ENCODE peak calls at places on chromosomes 6 and 20, in seven cellular contexts. G is esophagus muscularis mucosa, O is left lung, Y is A549, W is hepatocyte, N is body of pancreas, Q is H9. T is an unnamed sample. For H3K4me1, the result is how much of the 10 kb centered on the place peaks cover.

GRCh38 chr6:62429781-62430180 is 143.8 kb upstream of the KHDRBS2 start:
- DNase-seq in G (no peak), O (no peak), Y (no peak), W (no peak), N (no peak), Q (no peak), T (no peak)

GRCh38 chr6:132731086-132731485 is 17.2 kb upstream of the VNN1 start:
- DNase-seq in G (no peak), O (no peak), Y (no peak), W (no peak), N (no peak), Q (no peak), T (no peak)

GRCh38 chr20:44095831-44096230 is 91.2 kb downstream of the JPH2 start:
- DNase-seq in G (no peak), O (no peak), Y (no peak), W (no peak), N (no peak), Q (no peak), T (no peak)

GRCh38 chr6:15038013-15038791 is 207.7 kb upstream of the JARID2 start:
- DNase-seq in G (no peak), O (no peak), Y (no peak), W (no peak), N (no peak), Q (peak), T (no peak)

GRCh38 chr6:68196645-68197044 is 438.4 kb upstream of the ADGRB3 start:
- DNase-seq in G (no peak), O (no peak), Y (peak), W (no peak), N (no peak), Q (no peak), T (no peak)

GRCh38 chr6:44696099-44696498 is 308.6 kb downstream of the CDC5L start:
- DNase-seq in G (no peak), O (no peak), Y (no peak), W (no peak), N (no peak), Q (peak), T (no peak)

GRCh38 chr20:23106271-23106851 is 20.2 kb upstream of the CD93 start:
- DNase-seq in G (no peak), O (no peak), Y (no peak), W (no peak), N (no peak), Q (no peak), T (peak)

GRCh38 chr20:35828434-35828833 is 56.6 kb downstream of the PHF20 start:
- DNase-seq in G (no peak), O (no peak), Y (no peak), W (peak), N (no peak), Q (no peak), T (no peak)

GRCh38 chr20:43507150-43508080 is at the start of gene L3MBTL1:
- DNase-seq in G (no peak), O (peak), Y (peak), W (peak), N (peak), Q (peak), T (peak)

GRCh38 chr6:136959471-136959891 is 37.4 kb downstream of the SLC35D3 start:
- DNase-seq in G (no peak), O (no peak), Y (no peak), W (peak), N (no peak), Q (peak), T (peak)

GRCh38 chr20:14055127-14055742 is 59.9 kb downstream of the MACROD2 start:
- DNase-seq in G (no peak), O (no peak), Y (peak), W (peak), N (no peak), Q (no peak), T (no peak)

GRCh38 chr6:154962751-154963150 is 32.4 kb upstream of the TIAM2 start:
- DNase-seq in G (no peak), O (peak), Y (peak), W (peak), N (no peak), Q (no peak), T (no peak)

GRCh38 chr20:56689318-56689717 is 60.2 kb downstream of the TFAP2C start:
- DNase-seq in G (no peak), O (peak), Y (no peak), W (no peak), N (no peak), Q (no peak), T (no peak)

GRCh38 chr6:132054525-132054924 is 103.4 kb upstream of the CCN2 start:
- DNase-seq in G (no peak), O (no peak), Y (no peak), W (no peak), N (no peak), Q (no peak), T (no peak)

GRCh38 chr20:33811763-33812672 is 870 bp downstream of the CHMP4B start:
- DNase-seq in G (no peak), O (peak), Y (peak), W (peak), N (peak), Q (no peak), T (peak)

GRCh38 chr6:169791721-169792131 is 40.3 kb downstream of the ERMARD start:
- DNase-seq in G (peak), O (no peak), Y (no peak), W (no peak), N (no peak), Q (peak), T (peak)

GRCh38 chr20:16475225-16475624 is 98.0 kb downstream of the KIF16B start:
- DNase-seq in G (no peak), O (no peak), Y (peak), W (peak), N (no peak), Q (no peak), T (no peak)

GRCh38 chr6:160733045-160733646 is 31.1 kb downstream of the PLG start:
- DNase-seq in G (no peak), O (no peak), Y (peak), W (peak), N (peak), Q (peak), T (no peak)

GRCh38 chr6:108127826-108128225 is 38.0 kb upstream of the NR2E1 start:
- DNase-seq in G (no peak), O (no peak), Y (peak), W (peak), N (peak), Q (no peak), T (no peak)
- H3K27ac ChIP-seq in G (no peak), O (no peak), Y (peak), W (peak), N (peak), Q (no peak), T (no peak)

GRCh38 chr6:156697224-156697623 is 80.0 kb upstream of the ARID1B start:
- DNase-seq in G (no peak), O (no peak), Y (no peak), W (no peak), N (no peak), Q (no peak), T (no peak)

GRCh38 chr6:156699017-156699421 is 78.2 kb upstream of the ARID1B start:
- DNase-seq in G (no peak), O (no peak), Y (peak), W (no peak), N (no peak), Q (no peak), T (no peak)

GRCh38 chr6:156700440-156701057 is 76.6 kb upstream of the ARID1B start:
- DNase-seq in G (no peak), O (no peak), Y (no peak), W (no peak), N (no peak), Q (no peak), T (no peak)

GRCh38 chr6:156695747-156696146 is 81.4 kb upstream of the ARID1B start:
- DNase-seq in G (no peak), O (no peak), Y (no peak), W (no peak), N (no peak), Q (no peak), T (no peak)

GRCh38 chr6:156698239-156699016 is 78.8 kb upstream of the ARID1B start:
- DNase-seq in G (no peak), O (no peak), Y (no peak), W (no peak), N (no peak), Q (no peak), T (no peak)
- H3K4me1 ChIP-seq in G (under half), O (under half), Y (under half), W (under half), N (under half), Q (under half), T (under half)

DNA sequence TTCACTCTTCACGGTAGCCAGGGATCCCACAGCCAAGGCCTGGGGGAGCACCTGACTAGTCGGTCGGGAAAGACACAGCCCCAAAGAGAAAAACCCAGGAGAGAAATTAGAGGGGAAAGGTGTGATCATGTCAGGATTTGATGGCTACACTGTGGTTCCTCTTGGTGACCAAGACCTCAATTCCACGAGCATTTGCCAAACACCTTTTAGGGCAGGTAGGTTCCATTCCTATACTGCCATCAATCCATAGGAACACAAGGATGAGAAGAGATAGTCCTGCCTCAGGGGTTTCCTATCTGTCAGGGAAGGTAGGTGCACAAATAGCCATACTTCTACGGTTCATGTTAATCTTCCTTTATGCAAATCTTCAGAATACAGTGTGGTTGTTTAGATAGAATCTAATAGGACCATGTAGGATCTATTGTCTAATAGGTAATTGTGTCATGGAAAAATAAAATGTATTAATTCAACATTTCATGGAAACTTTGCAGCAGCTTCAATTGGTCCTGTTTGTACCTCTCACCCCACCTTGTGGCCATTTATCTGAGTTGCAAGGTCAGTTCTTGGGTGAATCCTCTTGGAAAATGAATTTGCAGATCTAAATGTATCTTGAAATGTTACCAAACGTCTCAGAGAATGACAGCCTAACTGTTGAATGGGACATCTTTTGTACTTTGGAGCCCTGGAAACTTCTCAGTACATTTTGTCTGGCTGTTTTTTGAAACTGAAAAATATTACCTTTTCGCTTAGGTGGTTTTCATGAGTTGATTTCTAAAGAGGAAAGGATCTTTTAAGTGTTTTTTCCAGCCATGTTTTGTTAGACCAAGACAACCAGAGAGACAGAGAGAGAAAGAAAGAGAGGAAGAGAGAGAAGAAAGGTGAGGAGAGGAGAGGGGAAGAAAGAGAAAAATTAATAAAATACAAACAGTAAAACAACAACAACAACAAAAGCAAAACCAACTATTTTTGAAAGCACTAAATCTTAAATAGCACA is 33.7 kb upstream of the IYD start:
- DNase-seq in G (no peak), O (no peak), Y (peak), W (peak), N (peak), Q (peak), T (no peak)
- TF ChIP-seq CTCF in G (peak), O (peak), Y (peak), W (peak), N (peak), Q (peak), T (peak)

DNA sequence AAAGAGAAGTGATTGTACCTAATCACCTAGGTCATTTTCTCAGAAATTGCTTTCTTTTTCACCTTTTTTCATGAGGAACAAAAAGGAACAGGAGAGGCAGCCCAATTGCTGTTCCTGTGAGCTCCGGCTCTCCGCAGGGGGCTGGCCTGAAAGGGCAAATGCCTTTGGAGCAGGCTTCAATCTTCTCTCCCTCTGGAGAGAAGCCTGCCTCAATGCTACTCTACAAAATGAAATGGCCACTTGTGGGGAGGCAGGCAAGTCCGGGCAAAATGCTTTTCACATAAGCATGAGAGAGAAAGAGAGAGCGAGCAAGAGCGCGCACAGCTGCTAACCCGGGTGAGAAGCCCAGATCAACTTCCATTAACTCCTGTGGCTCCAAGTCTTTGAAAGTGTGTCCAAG is 357.0 kb upstream of the SULF2 start:
- DNase-seq in G (no peak), O (peak), Y (no peak), W (no peak), N (no peak), Q (no peak), T (no peak)
- H3K27ac ChIP-seq in G (no peak), O (no peak), Y (no peak), W (no peak), N (no peak), Q (no peak), T (no peak)

GRCh38 chr6:149266659-149267058 is 50.9 kb upstream of the TAB2 start:
- DNase-seq in G (no peak), O (no peak), Y (no peak), W (no peak), N (no peak), Q (no peak), T (no peak)

GRCh38 chr6:149268768-149269167 is 48.7 kb upstream of the TAB2 start:
- DNase-seq in G (no peak), O (no peak), Y (no peak), W (no peak), N (no peak), Q (no peak), T (no peak)

GRCh38 chr6:149265945-149266344 is 51.6 kb upstream of the TAB2 start:
- DNase-seq in G (no peak), O (no peak), Y (no peak), W (no peak), N (no peak), Q (no peak), T (no peak)

GRCh38 chr6:149267513-149268043 is 49.9 kb upstream of the TAB2 start:
- DNase-seq in G (no peak), O (no peak), Y (no peak), W (no peak), N (no peak), Q (no peak), T (no peak)

GRCh38 chr6:149268146-149268545 is 49.4 kb upstream of the TAB2 start:
- DNase-seq in G (no peak), O (no peak), Y (no peak), W (no peak), N (no peak), Q (no peak), T (no peak)
- H3K4me1 ChIP-seq in G (under half), O (under half), Y (under half), W (under half), N (under half), Q (under half), T (under half)

DNA sequence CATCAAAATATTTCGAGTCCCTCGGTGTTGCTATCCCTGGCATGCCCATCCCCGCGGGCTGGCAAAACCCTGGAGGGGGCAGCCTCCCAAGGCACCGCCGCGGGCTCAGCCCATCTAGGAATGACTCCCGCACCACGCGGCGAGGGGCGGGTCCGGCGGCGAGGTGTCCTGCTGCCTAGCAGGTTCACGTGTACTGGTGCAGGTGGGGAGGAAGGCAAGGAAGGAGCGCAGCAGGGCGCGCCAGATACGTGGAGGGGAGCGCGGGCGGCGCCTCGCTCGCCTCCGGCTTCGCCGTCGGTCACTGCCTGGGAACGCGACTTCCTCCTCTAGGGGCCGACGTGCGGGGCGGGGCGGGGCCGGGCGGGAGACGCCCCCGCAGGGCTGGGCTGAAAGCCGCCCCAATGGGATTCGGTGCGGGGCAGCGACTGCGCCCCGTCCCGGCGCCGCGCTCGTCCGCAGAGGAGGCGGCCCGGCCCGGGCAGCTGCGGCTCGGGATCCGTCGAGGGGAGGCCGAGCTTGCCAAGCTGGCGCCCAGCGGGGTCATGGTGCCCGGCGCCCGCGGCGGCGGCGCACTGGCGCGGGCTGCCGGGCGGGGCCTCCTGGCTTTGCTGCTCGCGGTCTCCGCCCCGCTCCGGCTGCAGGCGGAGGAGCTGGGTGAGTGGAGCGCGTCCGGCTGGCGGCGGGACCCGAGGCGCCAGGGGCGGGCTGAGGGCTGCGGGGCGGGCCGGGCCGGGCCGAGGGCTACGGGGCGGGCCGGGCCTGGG is at the start of gene DCBLD1:
- DNase-seq in G (no peak), O (peak), Y (peak), W (peak), N (peak), Q (peak), T (peak)
- TF ChIP-seq CTCF in G (no peak), O (no peak), Y (no peak), W (no peak), N (no peak), Q (no peak), T (no peak)

DNA sequence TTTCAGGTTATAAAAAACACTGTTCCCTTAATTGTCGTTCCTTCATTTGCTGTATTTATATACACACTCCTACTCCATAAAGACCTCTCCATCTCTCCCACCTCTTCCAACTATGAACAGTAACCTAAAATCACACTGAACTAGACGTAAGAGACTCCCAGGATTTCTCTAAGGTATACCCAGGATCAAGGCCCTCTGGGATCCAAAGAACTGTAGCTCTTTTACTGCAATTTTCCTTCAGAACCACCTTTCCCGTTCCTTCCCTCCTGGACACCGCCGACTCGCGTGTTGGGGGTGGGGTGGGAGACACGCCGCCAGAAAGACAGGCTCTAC is 680 bp downstream of the LATS1 start:
- DNase-seq in G (no peak), O (no peak), Y (no peak), W (no peak), N (no peak), Q (no peak), T (no peak)
- H3K27ac ChIP-seq in G (peak), O (peak), Y (peak), W (peak), N (peak), Q (peak), T (peak)

DNA sequence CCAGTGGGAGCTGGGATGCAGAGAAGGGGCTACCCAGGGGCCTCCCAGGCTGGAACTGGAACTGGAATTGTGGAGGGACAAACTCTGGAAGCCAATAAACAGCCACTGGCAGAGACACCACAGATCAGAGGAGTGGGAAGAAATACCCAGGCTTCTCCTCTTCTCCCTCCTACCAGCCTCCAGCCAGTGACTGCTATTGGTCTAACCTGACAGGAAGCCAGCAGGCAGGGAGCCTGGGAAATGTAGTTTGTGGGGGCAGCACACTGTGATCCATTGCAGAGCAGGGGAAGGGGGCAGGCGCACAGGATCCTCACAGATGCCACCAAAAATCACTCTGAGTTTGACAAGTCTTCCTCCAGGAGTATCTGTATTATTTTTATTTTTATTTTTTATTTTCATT is 12.1 kb upstream of the MLN start:
- DNase-seq in G (no peak), O (no peak), Y (no peak), W (no peak), N (no peak), Q (peak), T (no peak)
- H3K4me1 ChIP-seq in G (under half), O (under half), Y (under half), W (under half), N (under half), Q (under half), T (under half)

GRCh38 chr20:3689978-3690377 is 8.2 kb upstream of the ADAM33 start:
- DNase-seq in G (no peak), O (no peak), Y (no peak), W (no peak), N (no peak), Q (no peak), T (no peak)

GRCh38 chr20:3690413-3690812 is 8.6 kb upstream of the ADAM33 start:
- DNase-seq in G (no peak), O (no peak), Y (no peak), W (no peak), N (no peak), Q (no peak), T (no peak)

GRCh38 chr20:3687655-3688054 is 5.8 kb upstream of the ADAM33 start:
- DNase-seq in G (no peak), O (no peak), Y (peak), W (no peak), N (no peak), Q (no peak), T (no peak)

GRCh38 chr20:3685341-3685740 is 3.5 kb upstream of the ADAM33 start:
- DNase-seq in G (no peak), O (no peak), Y (no peak), W (no peak), N (no peak), Q (no peak), T (no peak)

DNA sequence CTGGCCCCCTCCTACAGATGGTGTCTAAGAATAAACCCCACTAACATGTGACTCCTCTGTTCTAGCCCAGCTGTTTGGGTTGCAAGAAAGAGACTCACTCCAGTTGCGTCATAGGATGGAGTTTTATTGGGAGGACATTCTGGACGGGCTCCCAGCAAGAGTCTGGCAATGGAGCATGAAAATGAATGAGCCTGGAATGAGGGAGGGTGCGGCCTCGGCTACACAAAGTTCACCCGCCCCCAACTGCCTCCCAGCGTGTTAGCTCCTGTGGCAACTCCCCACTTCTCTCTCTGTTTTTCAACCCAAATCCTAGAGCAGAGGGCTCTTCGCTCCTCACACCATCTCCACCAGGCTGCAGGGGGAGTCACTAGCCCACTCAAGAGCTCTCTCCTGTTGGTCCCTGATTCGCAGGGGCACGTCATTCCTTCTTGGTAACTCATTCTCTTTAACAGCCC is 5.1 kb upstream of the ADAM33 start:
- DNase-seq in G (peak), O (peak), Y (no peak), W (peak), N (peak), Q (no peak), T (no peak)
- TF ChIP-seq CTCF in G (no peak), O (no peak), Y (no peak), W (no peak), N (no peak), Q (no peak), T (no peak)

T was measured in upper lobe of right lung.